ENCODE peak calls at places on chromosomes 5 and 9, in ten cellular contexts. U is GM12892; E is heart right ventricle; J is activated naive CD4-positive, alpha-beta T cell treated with anti-CD3 and anti-CD28 coated beads for 36 hours; L is NCI-H1105; X is NCI-H446 treated with DMSO at 0.1 percent for 48 hours; N is stimulated activated CD4-positive, alpha-beta T cell treated with anti-CD3 and anti-CD28 coated beads, TNF-alpha, amount 100 ng/mL, for 48 hours; P is Calu3; G is non-pigmented ciliary epithelial cell; M is CD4-positive, CD25-positive, alpha-beta regulatory T cell. T is an unnamed sample.

GRCh38 chr5:18686253-18686652 is 1052.0 kb downstream of the TAF11L14 start:
- DNase-seq in J (no peak), E (no peak), U (no peak), L (no peak), P (no peak), G (no peak), N (no peak), M (no peak), X (no peak), T (no peak)

GRCh38 chr9:4762108-4762888 is 21.3 kb upstream of the AK3 start:
- DNase-seq in U (no peak), G (peak), L (peak), P (peak), X (peak), E (peak), M (peak), J (peak), N (peak), T (no peak)

GRCh38 chr9:78029601-78030552 is 1.7 kb downstream of the GNAQ start:
- DNase-seq in N (no peak), J (peak), M (peak), G (no peak), X (no peak), E (no peak), L (no peak), U (no peak), P (no peak), T (no peak)

GRCh38 chr9:133405508-133406009 is 12.3 kb downstream of the REXO4 start:
- DNase-seq in M (no peak), P (no peak), U (no peak), L (no peak), J (no peak), G (no peak), X (no peak), E (no peak), N (no peak), T (no peak)

GRCh38 chr9:5450360-5451051 is at the start of gene CD274:
- DNase-seq in M (peak), G (peak), N (peak), U (no peak), L (peak), E (peak), P (peak), X (no peak), J (peak), T (peak)

GRCh38 chr5:136053336-136054121 is 24.7 kb downstream of the TGFBI start:
- DNase-seq in U (no peak), J (no peak), E (no peak), G (peak), X (no peak), M (no peak), N (no peak), L (no peak), P (peak), T (no peak)

GRCh38 chr5:156331845-156332244 is 4.9 kb downstream of the SGCD start:
- DNase-seq in X (no peak), M (no peak), E (no peak), P (no peak), N (no peak), L (no peak), J (no peak), G (no peak), U (no peak), T (no peak)

GRCh38 chr9:4984171-4984570 is 901 bp upstream of the JAK2 start:
- DNase-seq in N (no peak), L (no peak), X (no peak), J (no peak), M (no peak), P (no peak), G (no peak), U (no peak), E (no peak), T (no peak)

GRCh38 chr9:14031761-14032279 is 282.1 kb downstream of the NFIB start:
- DNase-seq in N (no peak), G (no peak), P (no peak), M (no peak), L (no peak), U (no peak), E (no peak), X (no peak), J (no peak), T (no peak)

GRCh38 chr5:154779105-154779504 is 23.9 kb downstream of the LARP1 start:
- DNase-seq in J (no peak), U (no peak), P (peak), L (no peak), M (no peak), E (no peak), G (peak), X (no peak), N (no peak), T (no peak)

GRCh38 chr9:135951889-135952663 is 9.1 kb downstream of the UBAC1 start:
- DNase-seq in X (no peak), P (no peak), U (no peak), J (no peak), G (peak), L (peak), N (no peak), M (no peak), E (no peak), T (peak)

T was measured in NCI-H2107.